ENCODE peak calls at places on chromosomes 2 and 18, in ten cellular contexts. P, U, K, N, R, V, C, Q, I and J are unnamed samples.
A peak's percentile ranks its signal among the peaks of the same experiment; 100 is the strongest.

GRCh38 chr2:229296561-229296960 is 25.5 kb upstream of the PID1 start:
- DNase-seq in I (no peak), Q (no peak), U (no peak), V (no peak), N (no peak), P (no peak), C (no peak), R (peak; percentile 50), K (no peak), J (no peak)

GRCh38 chr18:25310045-25310444 is 41.9 kb downstream of the ZNF521 start:
- DNase-seq in U (peak; percentile 54), N (peak; percentile 89), P (no peak), I (peak; percentile 55), K (peak; percentile 24), R (peak; percentile 59), V (no peak), Q (peak; percentile 75), C (no peak), J (no peak)

GRCh38 chr2:59288771-59289170 is 1047.6 kb upstream of the FANCL start:
- DNase-seq in U (no peak), C (no peak), I (no peak), K (no peak), P (no peak), R (no peak), N (no peak), V (no peak), Q (no peak), J (no peak)

GRCh38 chr2:194333091-194333490 is 1323.9 kb upstream of the SLC39A10 start:
- DNase-seq in K (no peak), I (no peak), P (no peak), R (no peak), C (no peak), V (no peak), N (no peak), Q (no peak), U (no peak), J (no peak)

GRCh38 chr2:58571181-58571852 is 330.2 kb upstream of the FANCL start:
- DNase-seq in U (peak; percentile 69), V (peak; percentile 71), C (peak; percentile 56), R (peak; percentile 75), Q (peak; percentile 87), I (peak; percentile 65), P (peak; percentile 9), N (peak; percentile 81), K (peak; percentile 75), J (peak; percentile 56)

GRCh38 chr2:227370791-227371312 is 8.3 kb downstream of the TM4SF20 start:
- DNase-seq in I (peak; percentile 67), Q (peak; percentile 81), C (no peak), P (no peak), V (no peak), K (no peak), R (peak; percentile 89), N (peak; percentile 95), U (peak; percentile 68), J (no peak)

GRCh38 chr2:152423684-152424083 is 88.7 kb downstream of the FMNL2 start:
- DNase-seq in C (no peak), P (no peak), I (no peak), Q (no peak), R (no peak), V (no peak), N (no peak), K (no peak), U (no peak), J (no peak)

GRCh38 chr2:180787330-180787729 is 193.1 kb upstream of the UBE2E3 start:
- DNase-seq in P (no peak), U (peak; percentile 61), C (no peak), N (no peak), Q (peak; percentile 56), V (no peak), I (peak; percentile 34), R (no peak), K (no peak), J (no peak)

GRCh38 chr18:35683021-35683420 is 101.5 kb downstream of the GALNT1 start:
- DNase-seq in U (no peak), N (peak; percentile 29), I (no peak), Q (no peak), R (no peak), K (peak; percentile 53), P (peak; percentile 5), C (no peak), V (no peak), J (no peak)

GRCh38 chr2:120983344-120983743 is 247.7 kb downstream of the GLI2 start:
- DNase-seq in I (no peak), P (no peak), U (peak; percentile 6), V (no peak), Q (no peak), R (no peak), K (no peak), C (no peak), N (no peak), J (no peak)

GRCh38 chr2:105256431-105257047 is 15.0 kb downstream of the GPR45 start:
- DNase-seq in P (no peak), V (no peak), K (no peak), N (no peak), Q (no peak), I (no peak), U (no peak), C (no peak), R (peak; percentile 26), J (no peak)

GRCh38 chr2:10256031-10256524 is 46.6 kb upstream of the HPCAL1 start:
- DNase-seq in K (no peak), C (no peak), P (no peak), V (no peak), N (no peak), Q (no peak), I (no peak), U (no peak), R (no peak), J (no peak)

GRCh38 chr2:8255448-8255800 is 426.4 kb upstream of the ID2 start:
- DNase-seq in P (no peak), R (no peak), K (no peak), Q (no peak), N (no peak), U (no peak), I (no peak), C (no peak), V (no peak), J (no peak)

GRCh38 chr2:234286118-234286598 is 210.7 kb downstream of the ARL4C start:
- DNase-seq in K (no peak), C (no peak), Q (peak; percentile 53), R (peak; percentile 40), V (no peak), U (no peak), P (no peak), I (no peak), N (peak; percentile 56), J (no peak)

GRCh38 chr18:22983175-22983574 is 50.0 kb downstream of the RBBP8 start:
- DNase-seq in Q (peak; percentile 67), V (peak; percentile 19), I (peak; percentile 47), K (peak; percentile 2), P (no peak), R (peak; percentile 74), C (no peak), N (peak; percentile 71), U (no peak), J (peak; percentile 23)

GRCh38 chr2:160869411-160869810 is 290.8 kb upstream of the TANK start:
- DNase-seq in C (no peak), Q (peak; percentile 68), P (peak; percentile 78), R (peak; percentile 95), I (peak; percentile 98), U (peak; percentile 82), K (no peak), V (no peak), N (peak; percentile 100), J (no peak)

GRCh38 chr2:208906330-208906729 is 499.7 kb downstream of the PTH2R start:
- DNase-seq in P (no peak), I (no peak), Q (no peak), U (no peak), C (no peak), R (no peak), V (no peak), K (no peak), N (no peak), J (no peak)

GRCh38 chr2:120432293-120432975 is 86.5 kb downstream of the INHBB start:
- DNase-seq in R (no peak), P (no peak), V (no peak), C (no peak), Q (no peak), N (no peak), U (no peak), I (no peak), K (no peak), J (no peak)

GRCh38 chr18:46167971-46168370 is 63.8 kb downstream of the HAUS1 start:
- DNase-seq in Q (no peak), U (no peak), K (no peak), I (no peak), C (no peak), R (no peak), P (no peak), V (no peak), N (no peak), J (peak; percentile 72)

GRCh38 chr2:96837575-96837974 is 6.2 kb downstream of the ANKRD23 start:
- DNase-seq in U (no peak), P (no peak), K (no peak), Q (no peak), N (no peak), V (no peak), I (no peak), C (no peak), R (no peak), J (no peak)

GRCh38 chr2:127621981-127622431 is 23.9 kb upstream of the GPR17 start:
- DNase-seq in K (no peak), C (no peak), N (no peak), R (no peak), U (no peak), Q (no peak), V (no peak), I (no peak), P (no peak), J (no peak)

GRCh38 chr2:205358351-205358815 is 323.9 kb upstream of the NRP2 start:
- DNase-seq in U (peak; percentile 27), I (no peak), Q (peak; percentile 17), K (peak; percentile 16), N (peak; percentile 8), P (no peak), C (no peak), R (peak; percentile 34), V (no peak), J (no peak)

GRCh38 chr18:77114564-77115391 is 17.8 kb downstream of the MBP start:
- DNase-seq in N (peak; percentile 88), K (no peak), C (no peak), I (no peak), Q (peak; percentile 69), U (peak; percentile 99), R (peak; percentile 93), V (no peak), P (peak; percentile 65), J (no peak)

GRCh38 chr2:15855766-15856260 is 84.5 kb upstream of the MYCN start:
- DNase-seq in I (no peak), R (no peak), N (no peak), V (no peak), U (no peak), Q (no peak), K (no peak), C (no peak), P (no peak), J (no peak)

GRCh38 chr2:168246072-168246482 is 1.3 kb downstream of the STK39 start:
- DNase-seq in P (no peak), U (peak; percentile 60), Q (no peak), R (no peak), I (no peak), C (no peak), N (no peak), K (no peak), V (no peak), J (no peak)

GRCh38 chr2:2662037-2662846 is 331.2 kb upstream of the MYT1L start:
- DNase-seq in N (no peak), Q (no peak), P (no peak), V (peak; percentile 29), I (no peak), U (no peak), C (no peak), R (no peak), K (no peak), J (no peak)

GRCh38 chr18:78584167-78585022 is 395.2 kb upstream of the SALL3 start:
- DNase-seq in Q (no peak), P (no peak), N (no peak), R (no peak), C (no peak), U (no peak), K (no peak), V (no peak), I (no peak), J (no peak)

GRCh38 chr2:219308142-219309093 is 783 bp downstream of the PTPRN start:
- DNase-seq in K (peak; percentile 95), Q (peak; percentile 78), V (peak; percentile 26), P (no peak), U (peak; percentile 46), I (no peak), N (peak; percentile 67), C (peak; percentile 91), R (peak; percentile 77), J (peak; percentile 86)